ENCODE peak calls at places on chromosome 6, in ten cellular contexts. One of them, this sample, is unnamed.

GRCh38 chr6:112332274-112332673 is 14.9 kb upstream of the RFPL4B start:
- DNase-seq in AG10803: peak; percentile 95
- DNase-seq in psoas muscle: no peak
- DNase-seq in iris pigment epithelial cell: no peak
- DNase-seq in T-cell: no peak
- DNase-seq in NCI-H2029: no peak
- DNase-seq in activated CD4-positive, alpha-beta memory T cell treated with anti-CD3 and anti-CD28 coated beads for 36 hours: no peak
- DNase-seq in AML-193: no peak
- DNase-seq in neural crest cell: no peak
- DNase-seq in NCI-H460: no peak
- DNase-seq in this sample: peak; percentile 45

GRCh38 chr6:127582777-127583462 is 5.9 kb downstream of the C6orf58 start:
- DNase-seq in AG10803: peak; percentile 42
- DNase-seq in psoas muscle: no peak
- DNase-seq in iris pigment epithelial cell: peak; percentile 84
- DNase-seq in T-cell: no peak
- DNase-seq in NCI-H2029: no peak
- DNase-seq in activated CD4-positive, alpha-beta memory T cell treated with anti-CD3 and anti-CD28 coated beads for 36 hours: no peak
- DNase-seq in AML-193: no peak
- DNase-seq in neural crest cell: no peak
- DNase-seq in NCI-H460: peak; percentile 47
- DNase-seq in this sample: peak; percentile 36

GRCh38 chr6:148432405-148433195 is 90.0 kb downstream of the SASH1 start:
- DNase-seq in AG10803: no peak
- DNase-seq in psoas muscle: no peak
- DNase-seq in iris pigment epithelial cell: no peak
- DNase-seq in T-cell: no peak
- DNase-seq in NCI-H2029: peak; percentile 5
- DNase-seq in activated CD4-positive, alpha-beta memory T cell treated with anti-CD3 and anti-CD28 coated beads for 36 hours: no peak
- DNase-seq in AML-193: no peak
- DNase-seq in neural crest cell: no peak
- DNase-seq in NCI-H460: no peak
- DNase-seq in this sample: no peak

GRCh38 chr6:158353851-158354508 is 41.7 kb downstream of the TULP4 start:
- DNase-seq in AG10803: peak; percentile 23
- DNase-seq in psoas muscle: no peak
- DNase-seq in iris pigment epithelial cell: peak; percentile 59
- DNase-seq in T-cell: no peak
- DNase-seq in NCI-H2029: peak; percentile 34
- DNase-seq in activated CD4-positive, alpha-beta memory T cell treated with anti-CD3 and anti-CD28 coated beads for 36 hours: no peak
- DNase-seq in AML-193: no peak
- DNase-seq in neural crest cell: no peak
- DNase-seq in NCI-H460: no peak
- DNase-seq in this sample: peak; percentile 36

GRCh38 chr6:121615493-121615892 is 180.0 kb downstream of the GJA1 start:
- DNase-seq in AG10803: no peak
- DNase-seq in psoas muscle: no peak
- DNase-seq in iris pigment epithelial cell: no peak
- DNase-seq in T-cell: no peak
- DNase-seq in NCI-H2029: no peak
- DNase-seq in activated CD4-positive, alpha-beta memory T cell treated with anti-CD3 and anti-CD28 coated beads for 36 hours: no peak
- DNase-seq in AML-193: no peak
- DNase-seq in neural crest cell: no peak
- DNase-seq in NCI-H460: no peak
- DNase-seq in this sample: no peak

GRCh38 chr6:37024665-37025337 is 19.3 kb downstream of the FGD2 start:
- DNase-seq in AG10803: peak; percentile 58
- DNase-seq in psoas muscle: no peak
- DNase-seq in iris pigment epithelial cell: no peak
- DNase-seq in T-cell: no peak
- DNase-seq in NCI-H2029: no peak
- DNase-seq in activated CD4-positive, alpha-beta memory T cell treated with anti-CD3 and anti-CD28 coated beads for 36 hours: peak; percentile 83
- DNase-seq in AML-193: no peak
- DNase-seq in neural crest cell: no peak
- DNase-seq in NCI-H460: no peak
- DNase-seq in this sample: peak; percentile 73

GRCh38 chr6:121886223-121886830 is 450.9 kb downstream of the GJA1 start:
- DNase-seq in AG10803: peak; percentile 85
- DNase-seq in psoas muscle: no peak
- DNase-seq in iris pigment epithelial cell: peak; percentile 76
- DNase-seq in T-cell: no peak
- DNase-seq in NCI-H2029: no peak
- DNase-seq in activated CD4-positive, alpha-beta memory T cell treated with anti-CD3 and anti-CD28 coated beads for 36 hours: no peak
- DNase-seq in AML-193: no peak
- DNase-seq in neural crest cell: no peak
- DNase-seq in NCI-H460: no peak
- DNase-seq in this sample: peak; percentile 79

GRCh38 chr6:139587469-139587868 is 213.0 kb upstream of the CITED2 start:
- DNase-seq in AG10803: peak; percentile 96
- DNase-seq in psoas muscle: no peak
- DNase-seq in iris pigment epithelial cell: peak; percentile 97
- DNase-seq in T-cell: no peak
- DNase-seq in NCI-H2029: no peak
- DNase-seq in activated CD4-positive, alpha-beta memory T cell treated with anti-CD3 and anti-CD28 coated beads for 36 hours: no peak
- DNase-seq in AML-193: no peak
- DNase-seq in neural crest cell: no peak
- DNase-seq in NCI-H460: peak; percentile 61
- DNase-seq in this sample: peak; percentile 75

GRCh38 chr6:161198781-161199505 is 74.9 kb downstream of the AGPAT4 start:
- DNase-seq in AG10803: no peak
- DNase-seq in psoas muscle: no peak
- DNase-seq in iris pigment epithelial cell: no peak
- DNase-seq in T-cell: no peak
- DNase-seq in NCI-H2029: no peak
- DNase-seq in activated CD4-positive, alpha-beta memory T cell treated with anti-CD3 and anti-CD28 coated beads for 36 hours: no peak
- DNase-seq in AML-193: no peak
- DNase-seq in neural crest cell: no peak
- DNase-seq in NCI-H460: no peak
- DNase-seq in this sample: no peak

GRCh38 chr6:39137235-39137634 is 22.2 kb upstream of the SAYSD1 start:
- DNase-seq in AG10803: peak; percentile 9
- DNase-seq in psoas muscle: no peak
- DNase-seq in iris pigment epithelial cell: peak; percentile 21
- DNase-seq in T-cell: no peak
- DNase-seq in NCI-H2029: no peak
- DNase-seq in activated CD4-positive, alpha-beta memory T cell treated with anti-CD3 and anti-CD28 coated beads for 36 hours: peak; percentile 39
- DNase-seq in AML-193: peak; percentile 48
- DNase-seq in neural crest cell: peak; percentile 63
- DNase-seq in NCI-H460: peak; percentile 33
- DNase-seq in this sample: peak; percentile 51

GRCh38 chr6:80304014-80304413 is 197.5 kb downstream of the BCKDHB start:
- DNase-seq in AG10803: peak; percentile 74
- DNase-seq in psoas muscle: no peak
- DNase-seq in iris pigment epithelial cell: peak; percentile 16
- DNase-seq in T-cell: no peak
- DNase-seq in NCI-H2029: no peak
- DNase-seq in activated CD4-positive, alpha-beta memory T cell treated with anti-CD3 and anti-CD28 coated beads for 36 hours: no peak
- DNase-seq in AML-193: no peak
- DNase-seq in neural crest cell: no peak
- DNase-seq in NCI-H460: no peak
- DNase-seq in this sample: peak; percentile 30

GRCh38 chr6:14282326-14282725 is 164.8 kb downstream of the CD83 start:
- DNase-seq in AG10803: no peak
- DNase-seq in psoas muscle: no peak
- DNase-seq in iris pigment epithelial cell: no peak
- DNase-seq in T-cell: no peak
- DNase-seq in NCI-H2029: no peak
- DNase-seq in activated CD4-positive, alpha-beta memory T cell treated with anti-CD3 and anti-CD28 coated beads for 36 hours: no peak
- DNase-seq in AML-193: no peak
- DNase-seq in neural crest cell: no peak
- DNase-seq in NCI-H460: no peak
- DNase-seq in this sample: no peak

GRCh38 chr6:137332637-137333228 is 113.5 kb upstream of the IFNGR1 start:
- DNase-seq in AG10803: peak; percentile 65
- DNase-seq in psoas muscle: no peak
- DNase-seq in iris pigment epithelial cell: no peak
- DNase-seq in T-cell: no peak
- DNase-seq in NCI-H2029: no peak
- DNase-seq in activated CD4-positive, alpha-beta memory T cell treated with anti-CD3 and anti-CD28 coated beads for 36 hours: no peak
- DNase-seq in AML-193: no peak
- DNase-seq in neural crest cell: no peak
- DNase-seq in NCI-H460: no peak
- DNase-seq in this sample: no peak

GRCh38 chr6:44138717-44139350 is 11.5 kb downstream of the TMEM63B start:
- DNase-seq in AG10803: no peak
- DNase-seq in psoas muscle: no peak
- DNase-seq in iris pigment epithelial cell: no peak
- DNase-seq in T-cell: no peak
- DNase-seq in NCI-H2029: no peak
- DNase-seq in activated CD4-positive, alpha-beta memory T cell treated with anti-CD3 and anti-CD28 coated beads for 36 hours: no peak
- DNase-seq in AML-193: no peak
- DNase-seq in neural crest cell: no peak
- DNase-seq in NCI-H460: no peak
- DNase-seq in this sample: no peak

GRCh38 chr6:167907837-167908681 is 81.3 kb downstream of the AFDN start:
- DNase-seq in AG10803: peak; percentile 24
- DNase-seq in psoas muscle: no peak
- DNase-seq in iris pigment epithelial cell: peak; percentile 29
- DNase-seq in T-cell: no peak
- DNase-seq in NCI-H2029: peak; percentile 44
- DNase-seq in activated CD4-positive, alpha-beta memory T cell treated with anti-CD3 and anti-CD28 coated beads for 36 hours: no peak
- DNase-seq in AML-193: peak; percentile 6
- DNase-seq in neural crest cell: no peak
- DNase-seq in NCI-H460: peak; percentile 18
- DNase-seq in this sample: peak; percentile 24

GRCh38 chr6:132768051-132768517 is 10.4 kb upstream of the VNN2 start:
- DNase-seq in AG10803: no peak
- DNase-seq in psoas muscle: no peak
- DNase-seq in iris pigment epithelial cell: no peak
- DNase-seq in T-cell: no peak
- DNase-seq in NCI-H2029: no peak
- DNase-seq in activated CD4-positive, alpha-beta memory T cell treated with anti-CD3 and anti-CD28 coated beads for 36 hours: peak; percentile 22
- DNase-seq in AML-193: peak; percentile 63
- DNase-seq in neural crest cell: peak; percentile 5
- DNase-seq in NCI-H460: peak; percentile 65
- DNase-seq in this sample: peak; percentile 33

GRCh38 chr6:151681426-151682059 is 125.9 kb upstream of the ESR1 start:
- DNase-seq in AG10803: peak; percentile 50
- DNase-seq in psoas muscle: peak; percentile 17
- DNase-seq in iris pigment epithelial cell: peak; percentile 24
- DNase-seq in T-cell: no peak
- DNase-seq in NCI-H2029: no peak
- DNase-seq in activated CD4-positive, alpha-beta memory T cell treated with anti-CD3 and anti-CD28 coated beads for 36 hours: no peak
- DNase-seq in AML-193: no peak
- DNase-seq in neural crest cell: no peak
- DNase-seq in NCI-H460: no peak
- DNase-seq in this sample: peak; percentile 60

GRCh38 chr6:109690373-109690739 is 646 bp downstream of the AK9 start:
- DNase-seq in AG10803: no peak
- DNase-seq in psoas muscle: peak; percentile 62
- DNase-seq in iris pigment epithelial cell: no peak
- DNase-seq in T-cell: peak; percentile 51
- DNase-seq in NCI-H2029: peak; percentile 72
- DNase-seq in activated CD4-positive, alpha-beta memory T cell treated with anti-CD3 and anti-CD28 coated beads for 36 hours: peak; percentile 79
- DNase-seq in AML-193: peak; percentile 52
- DNase-seq in neural crest cell: peak; percentile 42
- DNase-seq in NCI-H460: no peak
- DNase-seq in this sample: no peak

GRCh38 chr6:31016659-31017299 is 6.5 kb downstream of the MUC22 start:
- DNase-seq in AG10803: no peak
- DNase-seq in psoas muscle: no peak
- DNase-seq in iris pigment epithelial cell: no peak
- DNase-seq in T-cell: no peak
- DNase-seq in NCI-H2029: no peak
- DNase-seq in activated CD4-positive, alpha-beta memory T cell treated with anti-CD3 and anti-CD28 coated beads for 36 hours: no peak
- DNase-seq in AML-193: no peak
- DNase-seq in neural crest cell: no peak
- DNase-seq in NCI-H460: no peak
- DNase-seq in this sample: no peak

GRCh38 chr6:24888967-24889366 is 46.8 kb downstream of the RIPOR2 start:
- DNase-seq in AG10803: no peak
- DNase-seq in psoas muscle: no peak
- DNase-seq in iris pigment epithelial cell: no peak
- DNase-seq in T-cell: no peak
- DNase-seq in NCI-H2029: no peak
- DNase-seq in activated CD4-positive, alpha-beta memory T cell treated with anti-CD3 and anti-CD28 coated beads for 36 hours: no peak
- DNase-seq in AML-193: no peak
- DNase-seq in neural crest cell: no peak
- DNase-seq in NCI-H460: no peak
- DNase-seq in this sample: no peak

GRCh38 chr6:100119261-100119660 is 125.2 kb upstream of the MCHR2 start:
- DNase-seq in AG10803: no peak
- DNase-seq in psoas muscle: no peak
- DNase-seq in iris pigment epithelial cell: no peak
- DNase-seq in T-cell: no peak
- DNase-seq in NCI-H2029: no peak
- DNase-seq in activated CD4-positive, alpha-beta memory T cell treated with anti-CD3 and anti-CD28 coated beads for 36 hours: no peak
- DNase-seq in AML-193: no peak
- DNase-seq in neural crest cell: no peak
- DNase-seq in NCI-H460: no peak
- DNase-seq in this sample: no peak

GRCh38 chr6:105424177-105424783 is 21.4 kb upstream of the PREP start:
- DNase-seq in AG10803: peak; percentile 57
- DNase-seq in psoas muscle: peak; percentile 21
- DNase-seq in iris pigment epithelial cell: peak; percentile 65
- DNase-seq in T-cell: peak; percentile 46
- DNase-seq in NCI-H2029: peak; percentile 21
- DNase-seq in activated CD4-positive, alpha-beta memory T cell treated with anti-CD3 and anti-CD28 coated beads for 36 hours: peak; percentile 75
- DNase-seq in AML-193: peak; percentile 63
- DNase-seq in neural crest cell: peak; percentile 70
- DNase-seq in NCI-H460: peak; percentile 32
- DNase-seq in this sample: peak; percentile 79

GRCh38 chr6:37021356-37022129 is 16.1 kb downstream of the FGD2 start:
- DNase-seq in AG10803: peak; percentile 48
- DNase-seq in psoas muscle: no peak
- DNase-seq in iris pigment epithelial cell: peak; percentile 56
- DNase-seq in T-cell: peak; percentile 75
- DNase-seq in NCI-H2029: no peak
- DNase-seq in activated CD4-positive, alpha-beta memory T cell treated with anti-CD3 and anti-CD28 coated beads for 36 hours: peak; percentile 84
- DNase-seq in AML-193: peak; percentile 83
- DNase-seq in neural crest cell: no peak
- DNase-seq in NCI-H460: no peak
- DNase-seq in this sample: peak; percentile 62

GRCh38 chr6:41337709-41338108 is 2.3 kb downstream of the NCR2 start:
- DNase-seq in AG10803: no peak
- DNase-seq in psoas muscle: no peak
- DNase-seq in iris pigment epithelial cell: no peak
- DNase-seq in T-cell: no peak
- DNase-seq in NCI-H2029: no peak
- DNase-seq in activated CD4-positive, alpha-beta memory T cell treated with anti-CD3 and anti-CD28 coated beads for 36 hours: no peak
- DNase-seq in AML-193: no peak
- DNase-seq in neural crest cell: no peak
- DNase-seq in NCI-H460: no peak
- DNase-seq in this sample: no peak

GRCh38 chr6:27986928-27987725 is 30.1 kb downstream of the OR2B6 start:
- DNase-seq in AG10803: peak; percentile 2
- DNase-seq in psoas muscle: no peak
- DNase-seq in iris pigment epithelial cell: peak; percentile 67
- DNase-seq in T-cell: no peak
- DNase-seq in NCI-H2029: no peak
- DNase-seq in activated CD4-positive, alpha-beta memory T cell treated with anti-CD3 and anti-CD28 coated beads for 36 hours: no peak
- DNase-seq in AML-193: no peak
- DNase-seq in neural crest cell: no peak
- DNase-seq in NCI-H460: no peak
- DNase-seq in this sample: no peak

GRCh38 chr6:50353603-50354002 is 303.9 kb upstream of the DEFB112 start:
- DNase-seq in AG10803: no peak
- DNase-seq in psoas muscle: no peak
- DNase-seq in iris pigment epithelial cell: no peak
- DNase-seq in T-cell: no peak
- DNase-seq in NCI-H2029: no peak
- DNase-seq in activated CD4-positive, alpha-beta memory T cell treated with anti-CD3 and anti-CD28 coated beads for 36 hours: no peak
- DNase-seq in AML-193: no peak
- DNase-seq in neural crest cell: no peak
- DNase-seq in NCI-H460: no peak
- DNase-seq in this sample: no peak

GRCh38 chr6:32664827-32665362 is 1.6 kb downstream of the HLA-DQB1 start:
- DNase-seq in AG10803: no peak
- DNase-seq in psoas muscle: peak; percentile 22
- DNase-seq in iris pigment epithelial cell: no peak
- DNase-seq in T-cell: no peak
- DNase-seq in NCI-H2029: no peak
- DNase-seq in activated CD4-positive, alpha-beta memory T cell treated with anti-CD3 and anti-CD28 coated beads for 36 hours: peak; percentile 57
- DNase-seq in AML-193: no peak
- DNase-seq in neural crest cell: peak; percentile 3
- DNase-seq in NCI-H460: no peak
- DNase-seq in this sample: peak; percentile 2

GRCh38 chr6:5203571-5203970 is 57.2 kb downstream of the LYRM4 start:
- DNase-seq in AG10803: no peak
- DNase-seq in psoas muscle: no peak
- DNase-seq in iris pigment epithelial cell: no peak
- DNase-seq in T-cell: no peak
- DNase-seq in NCI-H2029: no peak
- DNase-seq in activated CD4-positive, alpha-beta memory T cell treated with anti-CD3 and anti-CD28 coated beads for 36 hours: no peak
- DNase-seq in AML-193: no peak
- DNase-seq in neural crest cell: no peak
- DNase-seq in NCI-H460: no peak
- DNase-seq in this sample: no peak

This sample was measured in adipocyte.